ENCODE peak calls at places on chromosomes 16 and 17, in nine cellular contexts. Z, U, Q, I, X, S, N, K and V are unnamed samples. For H3K36me3, the result is how much of the 10 kb centered on the place peaks cover.

GRCh38 chr16:82049484-82049883 is 14.4 kb downstream of the HSD17B2 start:
- DNase-seq in Z (no peak), I (no peak), S (no peak), U (no peak), K (no peak), N (no peak), Q (no peak), X (no peak), V (no peak)

GRCh38 chr16:28166394-28167208 is 45.2 kb downstream of the XPO6 start:
- DNase-seq in Q (no peak), N (no peak), I (no peak), S (no peak), K (no peak), Z (no peak), U (no peak), X (no peak), V (no peak)

GRCh38 chr17:32226881-32227280 is 38.8 kb upstream of the RHBDL3 start:
- DNase-seq in Q (no peak), U (no peak), K (no peak), S (no peak), X (no peak), Z (no peak), I (no peak), N (no peak), V (no peak)

GRCh38 chr17:59669411-59669810 is 37.8 kb downstream of the PTRH2 start:
- DNase-seq in X (no peak), S (no peak), N (no peak), Z (no peak), K (no peak), U (no peak), I (no peak), Q (no peak), V (no peak)

GRCh38 chr17:6815775-6816174 is 15.8 kb downstream of the TEKT1 start:
- DNase-seq in I (no peak), Z (no peak), N (no peak), S (no peak), Q (no peak), U (no peak), K (no peak), X (no peak), V (no peak)

GRCh38 chr17:66468241-66469087 is 166.1 kb downstream of the PRKCA start:
- DNase-seq in I (no peak), Q (peak), X (peak), S (no peak), K (no peak), N (no peak), Z (no peak), U (no peak), V (peak)

GRCh38 chr16:25481636-25482035 is 210.1 kb upstream of the HS3ST4 start:
- DNase-seq in S (no peak), I (no peak), U (no peak), X (no peak), K (no peak), Z (no peak), N (no peak), Q (no peak), V (no peak)

GRCh38 chr16:81505011-81505660 is 60.5 kb downstream of the CMIP start:
- DNase-seq in Q (no peak), S (no peak), U (no peak), X (no peak), N (no peak), I (no peak), K (no peak), Z (no peak), V (no peak)

GRCh38 chr17:1298616-1299015 is 19.2 kb downstream of the TRARG1 start:
- DNase-seq in S (peak), X (peak), U (peak), I (no peak), K (no peak), Q (no peak), N (no peak), Z (no peak), V (peak)

GRCh38 chr17:5757306-5757907 is 173.1 kb upstream of the NLRP1 start:
- DNase-seq in Q (no peak), K (no peak), U (peak), Z (no peak), X (no peak), S (no peak), I (no peak), N (no peak), V (no peak)

GRCh38 chr16:1613728-1614225 is 1.6 kb downstream of the CRAMP1 start:
- DNase-seq in X (peak), I (no peak), Q (no peak), U (peak), K (peak), N (peak), S (no peak), Z (no peak), V (peak)

GRCh38 chr17:81543756-81544155 is 8.4 kb downstream of the FAAP100 start:
- DNase-seq in S (no peak), Q (no peak), Z (no peak), X (no peak), I (no peak), U (peak), K (no peak), N (no peak), V (no peak)

GRCh38 chr17:79171152-79171551 is 96.5 kb downstream of the ENGASE start:
- DNase-seq in Z (no peak), K (no peak), S (no peak), N (no peak), I (peak), X (no peak), Q (no peak), U (no peak), V (no peak)

GRCh38 chr17:79951361-79952264 is 84.1 kb downstream of the TBC1D16 start:
- DNase-seq in Z (peak), Q (peak), S (peak), X (peak), K (peak), N (peak), I (peak), U (peak), V (peak)

GRCh38 chr17:14604920-14605599 is 304.2 kb downstream of the HS3ST3B1 start:
- DNase-seq in U (peak), Q (peak), X (no peak), K (no peak), N (peak), Z (no peak), I (no peak), S (no peak), V (no peak)

GRCh38 chr16:84310642-84311041 is 16.0 kb downstream of the WFDC1 start:
- DNase-seq in Q (no peak), N (no peak), X (no peak), S (no peak), Z (no peak), K (no peak), U (no peak), I (no peak), V (no peak)

GRCh38 chr17:59506907-59507726 is 58.3 kb upstream of the DHX40 start:
- DNase-seq in S (no peak), Z (no peak), I (peak), N (no peak), U (no peak), K (peak), X (peak), Q (no peak), V (no peak)

GRCh38 chr16:19008770-19009169 is 25.0 kb downstream of the TMC7 start:
- DNase-seq in U (no peak), K (no peak), S (no peak), Q (no peak), I (peak), N (no peak), X (peak), Z (no peak), V (peak)

GRCh38 chr17:17865035-17865434 is 28.2 kb upstream of the SREBF1 start:
- DNase-seq in N (no peak), Z (no peak), X (no peak), S (no peak), I (no peak), K (no peak), U (no peak), Q (no peak), V (no peak)

DNA sequence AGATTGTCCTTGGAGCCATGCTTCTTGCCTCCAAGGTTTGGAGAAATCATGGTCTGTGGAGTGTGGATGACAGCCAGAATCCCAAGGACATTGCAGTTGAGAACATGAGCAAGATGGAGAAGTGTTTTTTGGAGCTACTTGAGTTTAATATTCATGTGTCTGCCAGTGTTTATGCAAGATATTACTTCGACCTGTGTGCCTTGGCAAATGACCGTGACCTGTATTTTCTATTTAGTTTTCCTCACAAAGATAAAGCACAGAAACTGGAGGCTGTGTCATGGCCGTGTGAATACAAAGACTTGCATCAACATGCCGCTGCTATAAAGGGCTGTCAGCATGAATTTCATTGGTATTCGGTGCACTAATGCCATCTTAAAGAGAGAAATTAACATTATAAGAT is 9.0 kb downstream of the GGA2 start:
- DNase-seq in U (peak), S (no peak), X (no peak), Q (no peak), N (no peak), I (no peak), K (no peak), Z (no peak), V (no peak)
- H3K4me3 ChIP-seq in U (no peak), S (no peak), X (no peak), Q (no peak), N (no peak), I (no peak), K (no peak), Z (no peak), V (no peak)

GRCh38 chr17:63419398-63419797 is 26.7 kb downstream of the CYB561 start:
- DNase-seq in Z (no peak), I (no peak), N (no peak), U (no peak), Q (no peak), K (no peak), S (no peak), X (no peak), V (no peak)
- H3K36me3 ChIP-seq in Z (under half), I (under half), N (half or more), U (under half), Q (under half), K (half or more), S (under half), X (half or more), V (half or more)

DNA sequence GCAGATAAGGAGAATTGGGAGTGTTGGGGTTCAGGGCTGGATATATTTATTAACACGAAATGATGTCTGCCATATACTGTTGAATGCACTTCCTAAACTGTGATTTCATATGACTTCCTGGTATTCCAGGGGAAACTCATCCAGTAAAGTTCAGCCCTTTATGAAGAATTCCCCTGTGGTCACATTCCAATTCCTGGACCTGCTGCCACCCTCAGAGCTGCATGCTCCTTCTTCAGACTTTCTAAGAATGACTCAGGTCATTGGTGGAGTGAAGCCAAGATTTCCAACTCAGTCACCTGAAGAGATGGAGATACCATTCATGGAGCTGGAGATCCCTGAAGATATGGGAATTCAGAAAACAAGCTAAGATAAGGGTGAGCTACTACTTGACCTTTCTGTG is 114.2 kb upstream of the TMEM97 start:
- DNase-seq in Z (no peak), U (no peak), S (no peak), X (no peak), K (no peak), Q (no peak), N (no peak), I (no peak), V (no peak)
- H3K4me3 ChIP-seq in Z (no peak), U (no peak), S (no peak), X (no peak), K (no peak), Q (no peak), N (no peak), I (no peak), V (no peak)

DNA sequence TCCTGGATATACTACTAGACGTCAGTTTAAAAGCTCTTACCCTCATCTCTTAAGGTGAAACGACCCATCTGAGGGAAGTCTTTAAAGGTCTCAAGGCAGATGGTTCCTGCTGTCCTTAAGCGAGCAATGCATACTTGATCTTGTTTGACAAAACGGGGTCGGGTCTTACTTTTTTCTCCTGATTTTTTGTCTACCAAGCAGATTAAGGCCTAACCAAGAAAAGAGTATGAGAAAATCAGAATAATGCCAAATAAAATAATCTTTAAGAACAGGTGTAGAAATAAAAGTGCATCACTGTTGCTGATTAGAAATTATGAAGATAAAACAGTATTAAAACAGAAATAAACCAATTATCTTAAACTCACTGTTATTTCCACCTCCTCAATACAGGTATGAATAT is 24.4 kb upstream of the RSL1D1 start:
- DNase-seq in Q (no peak), I (no peak), X (no peak), N (no peak), K (no peak), U (no peak), Z (no peak), S (no peak), V (no peak)
- H3K36me3 ChIP-seq in Q (under half), I (under half), X (half or more), N (half or more), K (half or more), U (under half), Z (under half), S (under half), V (half or more)